ENCODE peak calls at places on chromosomes 3 and 15, in five cellular contexts. W is astrocyte, X is fibroblast of lung, H is H1, Y is IMR-90. I is an unnamed sample. For H4K20me1, the result is how much of the 10 kb centered on the place peaks cover.

GRCh38 chr15:73283341-73283962 is 85.3 kb downstream of the HCN4 start:
- DNase-seq in W (no peak), X (no peak), H (no peak), Y (no peak), I (no peak)

GRCh38 chr3:64291345-64291744 is 66.1 kb upstream of the PRICKLE2 start:
- DNase-seq in W (peak), X (peak), H (no peak), Y (peak), I (no peak)

GRCh38 chr15:90994417-90995311 is at the start of gene PRC1:
- DNase-seq in W (peak), X (peak), H (peak), Y (peak), I (peak)

GRCh38 chr3:190038050-190038631 is 82.6 kb downstream of the P3H2 start:
- DNase-seq in W (peak), X (peak), H (no peak), Y (peak), I (no peak)

GRCh38 chr3:18258492-18258891 is 166.6 kb downstream of the SATB1 start:
- DNase-seq in W (no peak), X (no peak), H (no peak), Y (no peak), I (no peak)

GRCh38 chr3:24220859-24221657 is 273.6 kb downstream of the THRB start:
- DNase-seq in W (peak), X (peak), H (no peak), Y (peak), I (no peak)

GRCh38 chr3:49500408-49501257 is 30.6 kb downstream of the DAG1 start:
- DNase-seq in W (peak), X (peak), H (no peak), Y (peak), I (no peak)

GRCh38 chr3:175941352-175941751 is 1082.2 kb downstream of the NAALADL2 start:
- DNase-seq in W (no peak), X (no peak), H (peak), Y (no peak), I (peak)

GRCh38 chr3:196604548-196604947 is 34.9 kb upstream of the NRROS start:
- DNase-seq in W (no peak), X (no peak), H (peak), Y (no peak), I (peak)

GRCh38 chr15:40106203-40107161 is 2.2 kb downstream of the BMF start:
- DNase-seq in W (no peak), X (peak), H (peak), Y (peak), I (peak)

GRCh38 chr3:196360586-196360985 is 22.4 kb upstream of the TM4SF19 start:
- DNase-seq in W (no peak), X (peak), H (no peak), Y (peak), I (no peak)

GRCh38 chr3:71512000-71512399 is 71.5 kb downstream of the FOXP1 start:
- DNase-seq in W (no peak), X (no peak), H (no peak), Y (no peak), I (peak)

GRCh38 chr15:41466711-41467110 is 27.0 kb upstream of the ITPKA start:
- DNase-seq in W (no peak), X (no peak), H (no peak), Y (no peak), I (no peak)

GRCh38 chr3:46981932-46982471 is 2.5 kb downstream of the NBEAL2 start:
- DNase-seq in W (no peak), X (no peak), H (no peak), Y (no peak), I (no peak)

GRCh38 chr15:89978914-89979313 is 22.2 kb upstream of the ZNF710 start:
- DNase-seq in W (no peak), X (no peak), H (no peak), Y (no peak), I (no peak)

GRCh38 chr3:46406786-46407611 is at the start of the genes CCR5AS and CCRL2:
- DNase-seq in W (peak), X (peak), H (no peak), Y (peak), I (no peak)

GRCh38 chr15:89999676-90000174 is 1.4 kb upstream of the ZNF710 start:
- DNase-seq in W (peak), X (peak), H (no peak), Y (peak), I (no peak)

GRCh38 chr15:64586974-64587373 is 126.6 kb downstream of the ZNF609 start:
- DNase-seq in W (no peak), X (no peak), H (no peak), Y (no peak), I (no peak)

DNA sequence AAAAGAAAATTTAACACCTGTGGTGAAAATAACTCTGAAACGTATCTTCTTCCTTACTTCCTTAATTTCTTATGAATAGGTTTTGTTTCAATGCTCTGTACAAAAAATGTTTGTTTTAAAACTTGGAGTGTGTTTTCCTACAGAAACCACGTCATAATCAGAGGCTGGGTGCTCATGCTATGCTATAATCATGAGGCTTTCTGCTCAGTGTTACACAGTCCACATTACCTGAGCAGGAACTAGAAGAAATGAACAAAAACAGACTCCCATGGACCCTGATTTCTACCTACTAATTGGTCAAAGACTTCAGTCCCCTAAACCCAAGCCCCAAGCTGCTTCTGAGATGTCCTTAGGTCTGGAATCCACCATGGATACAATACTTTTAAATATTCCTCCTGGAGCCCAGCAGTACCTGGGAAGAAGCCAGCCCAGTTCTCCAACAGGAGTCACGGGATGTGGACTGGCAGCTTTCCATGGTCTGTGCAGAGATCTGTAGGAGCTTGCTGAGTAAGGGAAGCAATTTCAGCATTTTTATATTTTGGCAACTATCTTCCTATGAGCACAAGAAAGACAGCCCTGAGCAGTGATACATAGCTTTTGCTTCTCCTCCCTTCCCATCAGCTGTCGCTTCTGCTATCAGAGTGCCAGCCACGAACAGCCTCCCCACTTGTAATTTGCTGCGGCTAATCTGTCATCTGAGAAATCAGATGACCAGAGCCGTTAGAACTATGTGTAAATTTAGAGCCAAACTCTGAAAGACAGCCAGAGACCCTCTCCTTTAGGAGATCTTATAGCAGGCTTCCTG is 65.5 kb downstream of the WDR72 start:
- DNase-seq in W (peak), X (no peak), H (no peak), Y (no peak), I (no peak)
- H3K9ac ChIP-seq in W (no peak), X (no peak), H (no peak), Y (no peak), I (no peak)

GRCh38 chr3:111578867-111579266 is 16.3 kb downstream of the ZBED2 start:
- DNase-seq in W (no peak), X (no peak), H (no peak), Y (no peak), I (no peak)
- H4K20me1 ChIP-seq in W (under half), X (under half), H (under half), Y (under half), I (under half)

DNA sequence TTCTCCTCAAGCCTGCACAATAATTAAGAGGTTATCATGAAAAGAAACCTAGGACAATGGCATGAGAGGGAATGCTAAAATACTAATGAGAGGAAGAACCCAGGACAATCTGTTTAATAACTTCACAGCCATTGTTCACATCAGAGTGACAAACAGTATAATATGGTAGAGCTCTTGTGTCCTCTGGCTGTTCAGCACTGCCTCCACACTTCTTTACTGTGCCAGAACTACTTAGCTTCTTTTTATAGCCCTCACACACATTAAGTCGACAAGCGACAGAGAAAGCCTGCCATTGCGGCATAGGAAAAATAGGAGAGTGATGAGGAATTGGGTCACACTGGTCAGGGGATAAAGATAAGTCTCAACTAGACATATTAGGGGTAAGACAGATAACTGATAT is 65.1 kb upstream of the MEIS2 start:
- DNase-seq in W (no peak), X (no peak), H (no peak), Y (no peak), I (no peak)
- H3K9ac ChIP-seq in W (no peak), X (no peak), H (no peak), Y (no peak), I (no peak)

DNA sequence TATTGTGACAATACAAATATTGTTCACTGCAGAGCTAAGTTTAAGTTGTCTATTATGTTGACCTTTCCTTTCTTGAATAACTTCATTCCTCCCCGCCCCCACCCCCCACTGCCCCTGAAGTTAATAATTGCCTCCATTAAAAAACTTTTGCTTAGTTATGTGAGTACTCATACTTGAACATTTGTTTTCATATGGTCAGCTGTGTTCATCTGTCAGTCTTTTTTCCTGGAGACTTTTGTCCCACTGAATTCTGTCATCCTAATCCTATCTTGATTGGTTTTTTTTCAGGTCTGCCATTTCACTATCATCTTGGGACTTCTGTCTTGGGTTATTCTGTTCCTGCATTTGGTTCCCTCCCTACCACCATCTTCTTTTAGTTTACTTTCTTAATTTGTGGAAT is 8.5 kb downstream of the SLC25A36 start:
- DNase-seq in W (no peak), X (no peak), H (no peak), Y (no peak), I (no peak)
- H4K20me1 ChIP-seq in W (half or more), X (under half), H (under half), Y (half or more), I (half or more)

DNA sequence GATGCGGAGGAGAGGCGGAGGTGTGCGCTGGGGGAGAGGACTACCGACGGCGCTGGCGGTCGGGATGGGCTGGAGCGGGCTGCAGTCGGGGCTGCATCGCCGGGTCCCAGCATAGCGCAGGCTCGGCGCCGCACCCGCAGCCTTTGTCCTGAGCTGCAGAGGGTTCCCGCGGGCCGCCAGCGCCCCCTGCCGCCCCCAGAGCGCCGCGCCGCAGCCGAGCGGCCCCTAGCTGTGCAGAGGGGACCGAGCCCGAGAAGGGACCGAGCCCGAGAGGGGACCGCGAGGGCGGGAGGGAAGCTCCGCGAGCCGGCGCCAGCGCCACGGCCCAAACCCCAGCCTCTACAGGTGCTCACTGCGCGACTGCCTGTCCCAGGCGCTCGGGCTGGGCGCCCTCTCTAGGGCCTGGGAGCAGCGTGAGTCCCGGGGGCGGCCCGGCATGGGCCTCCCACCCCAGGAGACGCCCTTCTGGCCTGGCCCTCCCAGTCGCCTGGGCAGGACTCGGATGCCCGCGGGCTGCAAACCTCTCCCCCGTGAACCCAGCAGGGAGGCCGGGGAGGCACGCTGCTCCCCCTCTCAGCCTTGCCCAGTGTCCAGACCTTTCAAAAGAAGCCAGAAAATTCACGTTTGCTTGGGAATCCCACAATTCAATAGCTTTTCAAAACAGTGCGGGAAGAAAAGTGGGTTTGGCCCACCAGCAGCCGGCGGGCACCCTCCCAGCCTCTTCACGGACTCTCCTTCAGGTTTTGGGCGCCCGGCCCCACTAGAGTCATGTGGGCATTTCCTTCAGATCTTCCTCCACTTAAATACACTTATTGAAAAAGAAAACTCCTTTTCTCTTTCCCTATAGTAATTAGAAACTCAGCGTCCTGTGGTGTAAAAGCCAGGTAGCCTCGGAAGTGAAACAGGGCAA is 134.7 kb downstream of the TPRA1 start:
- DNase-seq in W (peak), X (peak), H (peak), Y (peak), I (peak)
- H3K9ac ChIP-seq in W (no peak), X (no peak), H (no peak), Y (no peak), I (no peak)

GRCh38 chr15:74423443-74424257 is 10.1 kb downstream of the SEMA7A start:
- DNase-seq in W (no peak), X (no peak), H (no peak), Y (no peak), I (no peak)

GRCh38 chr15:74427607-74428441 is 5.9 kb downstream of the SEMA7A start:
- DNase-seq in W (no peak), X (no peak), H (no peak), Y (no peak), I (no peak)

GRCh38 chr15:74424901-74425528 is 8.7 kb downstream of the SEMA7A start:
- DNase-seq in W (no peak), X (no peak), H (no peak), Y (no peak), I (no peak)

GRCh38 chr15:74426404-74427281 is 7.1 kb downstream of the SEMA7A start:
- DNase-seq in W (no peak), X (no peak), H (no peak), Y (no peak), I (no peak)

GRCh38 chr15:74425634-74426033 is 8.1 kb downstream of the SEMA7A start:
- DNase-seq in W (no peak), X (no peak), H (no peak), Y (no peak), I (no peak)
- H4K20me1 ChIP-seq in W (half or more), X (under half), H (under half), Y (under half), I (half or more)

GRCh38 chr15:98953000-98953776 is 54.4 kb downstream of the PGPEP1L start:
- DNase-seq in W (no peak), X (peak), H (no peak), Y (peak), I (no peak)

GRCh38 chr15:98952381-98952803 is 55.2 kb downstream of the PGPEP1L start:
- DNase-seq in W (peak), X (peak), H (no peak), Y (peak), I (no peak)

GRCh38 chr15:98951004-98951403 is 56.6 kb downstream of the PGPEP1L start:
- DNase-seq in W (no peak), X (no peak), H (no peak), Y (no peak), I (no peak)

GRCh38 chr15:98949624-98950023 is 58.0 kb downstream of the PGPEP1L start:
- DNase-seq in W (no peak), X (no peak), H (no peak), Y (no peak), I (no peak)

DNA sequence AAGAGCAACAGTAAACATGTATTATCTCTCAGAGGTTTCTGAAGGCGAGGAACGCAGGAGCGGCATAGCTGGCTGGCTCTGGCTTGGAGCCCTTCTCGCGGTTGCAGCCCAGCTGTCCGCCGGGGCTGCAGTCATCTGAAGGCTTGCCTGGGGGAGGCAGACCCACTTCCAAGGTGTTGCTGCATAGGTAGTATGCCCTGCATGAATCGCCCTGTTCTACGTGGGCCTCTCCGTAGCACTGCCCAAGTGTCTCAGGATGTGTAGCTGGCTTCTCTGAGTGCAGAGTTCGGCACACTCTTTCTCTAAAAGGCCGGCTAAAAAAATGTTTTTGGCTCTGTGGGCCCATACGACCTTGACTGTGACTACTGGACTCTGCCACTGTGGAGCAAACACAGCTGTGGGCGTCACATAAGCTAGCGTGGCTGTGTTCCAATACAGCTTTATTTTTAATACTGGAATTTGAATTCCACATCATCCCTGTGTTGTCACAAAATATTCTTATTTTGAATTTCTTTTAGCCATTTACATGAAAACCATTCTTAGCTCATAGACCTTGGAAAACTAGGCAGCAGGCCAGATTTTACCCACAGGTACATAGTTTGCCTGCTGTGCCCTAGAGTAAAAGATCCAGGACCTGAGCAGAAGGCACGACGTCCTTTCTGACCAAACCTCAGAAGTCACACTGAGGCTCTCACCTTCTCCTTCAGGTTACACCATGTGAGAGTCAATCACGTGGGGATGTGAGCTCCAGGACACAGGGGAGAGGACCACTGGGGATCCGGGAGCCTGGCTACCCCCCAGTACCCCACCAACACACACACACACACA is 55.9 kb downstream of the PGPEP1L start:
- DNase-seq in W (no peak), X (no peak), H (no peak), Y (no peak), I (no peak)
- H3K9ac ChIP-seq in W (no peak), X (no peak), H (no peak), Y (no peak), I (no peak)

I was measured in Karpas-422.